ENCODE peak calls at places on chromosomes 3 and 15, in five cellular contexts. T, O, S, R and K are unnamed samples.
A peak's percentile ranks its signal among the peaks of the same experiment; 100 is the strongest.

GRCh38 chr3:167909443-167910287 is 174.1 kb downstream of the SERPINI1 start:
- ATAC-seq in S (no peak), O (no peak), T (peak; percentile 93), R (no peak), K (no peak)

GRCh38 chr3:32733631-32734229 is 48.7 kb downstream of the CNOT10 start:
- ATAC-seq in S (peak; percentile 73), R (no peak), O (peak; percentile 78), T (peak; percentile 54), K (no peak)

GRCh38 chr15:39028069-39028468 is 463.5 kb upstream of the RASGRP1 start:
- ATAC-seq in R (peak; percentile 88), T (no peak), S (no peak), O (no peak), K (peak; percentile 53)

GRCh38 chr15:69392352-69392751 is 21.8 kb upstream of the KIF23 start:
- ATAC-seq in S (no peak), R (no peak), O (no peak), T (no peak), K (no peak)

GRCh38 chr15:93459396-93459795 is 370.4 kb upstream of the RGMA start:
- ATAC-seq in O (no peak), R (no peak), S (no peak), T (no peak), K (no peak)

GRCh38 chr15:98805434-98806274 is 157.3 kb downstream of the IGF1R start:
- ATAC-seq in R (no peak), O (peak; percentile 87), S (peak; percentile 66), T (peak; percentile 91), K (no peak)

GRCh38 chr3:149551500-149551899 is 77.0 kb downstream of the TM4SF4 start:
- ATAC-seq in O (no peak), S (peak; percentile 21), T (no peak), R (no peak), K (no peak)

GRCh38 chr3:138921316-138922292 is 25.3 kb downstream of the FOXL2 start:
- ATAC-seq in O (no peak), R (no peak), T (peak; percentile 73), S (no peak), K (no peak)

GRCh38 chr3:89032331-89033063 is 74.9 kb upstream of the EPHA3 start:
- ATAC-seq in S (no peak), O (no peak), T (no peak), R (no peak), K (no peak)

GRCh38 chr3:150314248-150315027 is 93.7 kb upstream of the TSC22D2 start:
- ATAC-seq in O (peak; percentile 63), T (no peak), S (no peak), R (peak; percentile 41), K (no peak)

GRCh38 chr3:179666436-179667035 is 13.7 kb downstream of the USP13 start:
- ATAC-seq in S (no peak), O (peak; percentile 51), T (no peak), R (peak; percentile 38), K (no peak)

GRCh38 chr15:67927501-67928156 is 87.8 kb upstream of the RNU6-1 start:
- ATAC-seq in T (no peak), O (no peak), S (no peak), R (peak; percentile 71), K (peak; percentile 84)

GRCh38 chr3:119323401-119324107 is 29.4 kb downstream of the ARHGAP31 start:
- ATAC-seq in S (peak; percentile 31), R (peak; percentile 0), O (peak; percentile 3), T (peak; percentile 8), K (no peak)

GRCh38 chr15:79916424-79916823 is 19.6 kb upstream of the MTHFS start:
- ATAC-seq in R (no peak), O (no peak), S (no peak), T (no peak), K (no peak)

GRCh38 chr3:13037458-13038117 is 35.6 kb downstream of the IQSEC1 start:
- ATAC-seq in R (no peak), O (no peak), T (no peak), S (no peak), K (no peak)

GRCh38 chr15:74432271-74432967 is 1.3 kb downstream of the SEMA7A start:
- ATAC-seq in O (no peak), R (no peak), T (no peak), S (no peak), K (no peak)

GRCh38 chr3:23945653-23945902 is 492 bp downstream of the NR1D2 start:
- ATAC-seq in S (no peak), T (no peak), R (no peak), O (no peak), K (no peak)

GRCh38 chr3:136899622-136900158 is 37.7 kb downstream of the NCK1 start:
- ATAC-seq in R (no peak), T (no peak), O (peak; percentile 87), S (no peak), K (no peak)

GRCh38 chr15:77012868-77013267 is 17.9 kb downstream of the PSTPIP1 start:
- ATAC-seq in S (no peak), T (no peak), R (no peak), O (no peak), K (no peak)

GRCh38 chr3:99579246-99579645 is 59.1 kb upstream of the COL8A1 start:
- ATAC-seq in R (no peak), S (no peak), O (no peak), T (no peak), K (no peak)

GRCh38 chr15:90174140-90174891 is 26.8 kb upstream of the SEMA4B start:
- ATAC-seq in O (no peak), R (peak; percentile 32), S (no peak), T (peak; percentile 48), K (peak; percentile 87)

GRCh38 chr15:46815765-46816164 is 901.5 kb upstream of the SEMA6D start:
- ATAC-seq in R (no peak), T (no peak), O (no peak), S (no peak), K (no peak)

GRCh38 chr15:74799255-74799842 is 13.3 kb upstream of the LMAN1L start:
- ATAC-seq in S (peak; percentile 29), O (no peak), R (no peak), T (no peak), K (no peak)

GRCh38 chr15:74311734-74312444 is 55.6 kb downstream of the CYP11A1 start:
- ATAC-seq in S (peak; percentile 60), O (peak; percentile 93), T (peak; percentile 82), R (no peak), K (no peak)

GRCh38 chr15:31455499-31455898 is 128.9 kb downstream of the KLF13 start:
- ATAC-seq in S (peak; percentile 43), R (no peak), O (no peak), T (peak; percentile 31), K (no peak)

GRCh38 chr15:29289179-29289578 is 19.6 kb upstream of the NSMCE3 start:
- ATAC-seq in S (no peak), T (no peak), R (no peak), O (no peak), K (no peak)

GRCh38 chr3:98986073-98986472 is 84.6 kb upstream of the DCBLD2 start:
- ATAC-seq in S (no peak), T (peak; percentile 41), O (no peak), R (peak; percentile 87), K (no peak)

GRCh38 chr3:178454714-178455113 is 81.5 kb upstream of the KCNMB2 start:
- ATAC-seq in T (no peak), S (no peak), R (peak; percentile 94), O (no peak), K (peak; percentile 86)

GRCh38 chr3:197554562-197555280 is 1.0 kb downstream of the BDH1 start:
- ATAC-seq in R (peak; percentile 98), S (peak; percentile 96), T (peak; percentile 7), O (no peak), K (peak; percentile 99)
- TF ChIP-seq EP300 in R (no peak), S (no peak), T (no peak), O (no peak), K (no peak)

DNA sequence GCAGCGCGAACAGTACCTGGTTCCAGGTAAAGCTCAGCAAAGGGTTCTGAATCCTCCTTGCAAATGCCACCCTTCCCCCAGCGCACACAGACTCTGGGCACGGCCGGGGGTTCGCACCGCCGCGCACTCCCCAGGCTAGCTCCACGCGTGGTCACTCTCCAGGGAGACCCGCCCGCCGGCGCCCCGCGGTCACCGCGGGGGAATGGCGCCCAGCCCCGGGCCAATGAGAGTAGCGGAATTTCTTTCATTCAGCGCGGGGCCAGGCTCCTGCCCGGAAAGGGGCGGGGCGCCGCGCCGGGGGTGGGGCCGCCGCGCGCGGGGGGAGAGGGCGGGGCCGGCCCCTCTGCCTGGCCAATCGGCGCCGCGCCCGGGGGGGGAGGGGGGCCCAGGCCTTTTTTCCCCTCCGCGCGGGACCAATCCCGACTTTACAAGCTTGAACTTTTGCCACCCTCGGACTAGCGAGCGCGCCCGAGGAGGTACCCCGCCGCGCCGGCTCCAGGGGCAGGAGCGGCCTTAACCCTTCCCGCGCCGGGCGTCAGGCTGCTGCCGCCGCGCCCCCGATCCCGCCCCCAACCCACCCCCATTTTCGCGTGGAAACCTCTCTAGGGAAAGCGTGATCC is 1.1 kb upstream of the SMAD6 start:
- ATAC-seq in S (peak; percentile 86), R (peak; percentile 90), T (peak; percentile 69), O (peak; percentile 84), K (peak; percentile 88)
- H3K4me1 ChIP-seq in S (peaks cover 16% of the 10 kb centered on the region), R (peaks cover 50% of the 10 kb centered on the region), T (peaks cover 40% of the 10 kb centered on the region), O (peaks cover 8% of the 10 kb centered on the region), K (peaks cover 9% of the 10 kb centered on the region)

DNA sequence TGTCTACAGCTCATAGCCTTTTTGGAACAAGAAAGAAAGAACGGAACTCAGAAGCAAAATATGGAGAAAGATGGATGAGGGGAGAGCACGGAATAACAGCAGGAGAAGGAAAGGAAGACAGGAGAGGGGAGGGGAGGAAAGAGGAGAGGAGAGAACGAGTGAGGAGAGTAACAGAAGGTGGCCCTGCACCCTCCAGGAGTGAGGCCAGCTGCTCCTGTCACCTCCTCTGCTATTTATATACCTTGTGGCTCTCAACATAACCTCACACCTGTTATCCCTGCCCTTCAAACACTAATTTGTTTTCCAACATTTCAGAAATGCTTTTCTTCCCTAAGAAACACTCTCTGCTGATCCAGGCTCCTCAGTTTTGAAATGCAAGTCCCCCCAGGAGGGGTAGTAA is 53.3 kb upstream of the ATP2B2 start:
- ATAC-seq in R (no peak), T (no peak), S (no peak), O (no peak), K (no peak)
- H3K27me3 ChIP-seq in R (no peaks in the 10 kb centered on the region), T (peaks cover 1% of the 10 kb centered on the region), S (no peaks in the 10 kb centered on the region), O (peaks cover 25% of the 10 kb centered on the region), K (peaks cover 44% of the 10 kb centered on the region)

GRCh38 chr3:74850381-74850780 is 235.9 kb upstream of the CNTN3 start:
- ATAC-seq in O (no peak), R (no peak), S (no peak), T (no peak), K (no peak)
- TF ChIP-seq EP300 in O (no peak), R (no peak), S (no peak), T (no peak), K (no peak)

GRCh38 chr3:72595927-72596610 is 252.2 kb downstream of the SHQ1 start:
- ATAC-seq in T (no peak), S (no peak), O (no peak), R (no peak), K (no peak)

GRCh38 chr3:72593881-72594397 is 254.3 kb downstream of the SHQ1 start:
- ATAC-seq in S (no peak), T (no peak), O (peak; percentile 61), R (peak; percentile 46), K (no peak)

GRCh38 chr3:72597043-72597442 is 251.2 kb downstream of the SHQ1 start:
- ATAC-seq in R (no peak), S (no peak), O (no peak), T (no peak), K (no peak)

GRCh38 chr3:72594615-72595215 is 253.5 kb downstream of the SHQ1 start:
- ATAC-seq in R (no peak), S (no peak), T (no peak), O (no peak), K (no peak)

GRCh38 chr3:72595376-72595775 is 252.9 kb downstream of the SHQ1 start:
- ATAC-seq in O (peak; percentile 69), S (no peak), T (no peak), R (no peak), K (no peak)
- H3K4me1 ChIP-seq in O (peaks cover 33% of the 10 kb centered on the region), S (no peaks in the 10 kb centered on the region), T (peaks cover 76% of the 10 kb centered on the region), R (no peaks in the 10 kb centered on the region), K (peaks cover 9% of the 10 kb centered on the region)